ENCODE peak calls at places on chromosomes 13 and 19, in seven cellular contexts. C, D, L, Z, F, S and K are unnamed samples.

GRCh38 chr19:47231215-47232054 is 436 bp upstream of the BBC3 start:
- DNase-seq in S (no peak), L (no peak), F (peak; percentile 75), C (peak; percentile 98), Z (peak; percentile 85), D (peak; percentile 85), K (peak; percentile 63)

GRCh38 chr13:110869805-110870706 is 44.8 kb downstream of the ANKRD10 start:
- DNase-seq in L (no peak), D (peak; percentile 82), Z (peak; percentile 97), C (peak; percentile 84), S (peak; percentile 100), F (peak; percentile 100), K (peak; percentile 96)

GRCh38 chr13:97911311-97912138 is 42.0 kb upstream of the IPO5 start:
- DNase-seq in F (no peak), L (no peak), C (no peak), S (no peak), Z (peak; percentile 48), D (peak; percentile 69), K (no peak)

GRCh38 chr13:26382843-26383242 is 128.9 kb downstream of the CDK8 start:
- DNase-seq in L (no peak), C (no peak), D (no peak), F (no peak), Z (no peak), S (no peak), K (no peak)

GRCh38 chr19:48689438-48689837 is 6.3 kb upstream of the FUT2 start:
- DNase-seq in S (no peak), L (no peak), C (no peak), F (no peak), D (no peak), Z (no peak), K (no peak)

GRCh38 chr13:92808007-92808406 is 418.6 kb upstream of the GPC6 start:
- DNase-seq in D (no peak), Z (no peak), C (no peak), L (no peak), S (no peak), F (no peak), K (no peak)

GRCh38 chr13:100875392-100876043 is 200.9 kb upstream of the TMTC4 start:
- DNase-seq in L (no peak), F (peak; percentile 65), D (no peak), C (no peak), Z (peak; percentile 23), S (peak; percentile 85), K (no peak)

GRCh38 chr13:29594310-29594709 is 1.2 kb downstream of the SLC7A1 start:
- DNase-seq in L (no peak), Z (peak; percentile 81), F (peak; percentile 55), S (peak; percentile 77), D (peak; percentile 51), C (no peak), K (no peak)

GRCh38 chr19:55646889-55647731 is 902 bp upstream of the CCDC106 start:
- DNase-seq in L (no peak), D (no peak), F (no peak), Z (no peak), S (no peak), C (peak; percentile 29), K (no peak)

GRCh38 chr19:5137571-5138124 is 168.7 kb downstream of the KDM4B start:
- DNase-seq in L (no peak), S (no peak), D (peak; percentile 95), Z (no peak), F (no peak), C (peak; percentile 65), K (no peak)

GRCh38 chr19:6828698-6829633 is 56.5 kb downstream of the VAV1 start:
- DNase-seq in L (no peak), C (no peak), Z (peak; percentile 63), F (no peak), D (peak; percentile 83), S (no peak), K (no peak)

GRCh38 chr13:39196957-39197644 is 158.8 kb downstream of the NHLRC3 start:
- DNase-seq in D (no peak), Z (no peak), F (no peak), L (no peak), S (no peak), C (no peak), K (no peak)

GRCh38 chr13:75357576-75358295 is 124.2 kb downstream of the TBC1D4 start:
- DNase-seq in D (peak; percentile 83), Z (peak; percentile 41), L (no peak), S (no peak), C (no peak), F (no peak), K (no peak)

GRCh38 chr13:95553614-95554385 is 1.3 kb downstream of the CLDN10 start:
- DNase-seq in D (peak; percentile 57), S (no peak), C (peak; percentile 79), F (no peak), Z (peak; percentile 10), L (no peak), K (no peak)

GRCh38 chr13:67100723-67101122 is 129.4 kb downstream of the PCDH9 start:
- DNase-seq in L (no peak), D (peak; percentile 31), F (no peak), S (peak; percentile 48), C (no peak), Z (peak; percentile 49), K (no peak)

GRCh38 chr13:42116225-42116624 is 67.8 kb downstream of the DGKH start:
- DNase-seq in F (no peak), S (no peak), Z (no peak), D (no peak), L (no peak), C (no peak), K (no peak)

GRCh38 chr19:36041831-36042230 is 9.2 kb upstream of the CLIP3 start:
- DNase-seq in Z (peak; percentile 22), D (peak; percentile 57), S (peak; percentile 69), L (no peak), F (peak; percentile 45), C (no peak), K (no peak)

GRCh38 chr13:101552797-101553196 is 100.3 kb downstream of the ITGBL1 start:
- DNase-seq in L (no peak), F (peak; percentile 32), S (no peak), D (no peak), Z (no peak), C (no peak), K (no peak)

GRCh38 chr13:109999659-110000533 is 213.5 kb upstream of the IRS2 start:
- DNase-seq in L (no peak), Z (no peak), F (no peak), S (no peak), C (no peak), D (peak; percentile 3), K (no peak)

GRCh38 chr19:11197291-11198174 is at the start of gene KANK2:
- DNase-seq in C (peak; percentile 94), D (peak; percentile 91), L (peak; percentile 64), Z (peak; percentile 90), F (peak; percentile 61), S (no peak), K (peak; percentile 43)

GRCh38 chr13:44334751-44335150 is 38.9 kb upstream of the SERP2 start:
- DNase-seq in C (no peak), L (no peak), D (no peak), F (no peak), Z (no peak), S (no peak), K (no peak)

GRCh38 chr13:24407844-24408243 is 98.5 kb downstream of the C1QTNF9 start:
- DNase-seq in C (no peak), Z (no peak), L (no peak), F (no peak), D (peak; percentile 2), S (no peak), K (no peak)

GRCh38 chr19:12095111-12095790 is 30.7 kb downstream of the ZNF844 start:
- DNase-seq in Z (no peak), L (no peak), S (no peak), C (no peak), D (no peak), F (no peak), K (no peak)

GRCh38 chr13:42644841-42645240 is 70.9 kb downstream of the TNFSF11 start:
- DNase-seq in L (no peak), D (no peak), C (no peak), Z (no peak), F (no peak), S (no peak), K (no peak)